ENCODE peak calls at places on chromosome 9, in nine cellular contexts. I is lung, Z is tibial nerve, N is AG10803, V is bronchial epithelial cell, Q is fibroblast of pulmonary artery, B is suprapubic skin, C is choroid plexus epithelial cell, X is NB4. U is an unnamed sample.

GRCh38 chr9:14238518-14238917 is 75.4 kb downstream of the NFIB start:
- DNase-seq in I (no peak), Z (no peak), N (no peak), V (peak; percentile 87), Q (peak; percentile 88), B (no peak), C (peak; percentile 68), X (no peak), U (peak; percentile 61)

GRCh38 chr9:26292943-26293342 is 599.7 kb downstream of the CAAP1 start:
- DNase-seq in I (no peak), Z (no peak), N (peak; percentile 62), V (no peak), Q (peak; percentile 41), B (no peak), C (peak; percentile 31), X (no peak), U (peak; percentile 52)

GRCh38 chr9:112037281-112038016 is 137.6 kb downstream of the SUSD1 start:
- DNase-seq in I (no peak), Z (no peak), N (peak; percentile 99), V (no peak), Q (peak; percentile 55), B (no peak), C (peak; percentile 75), X (peak; percentile 76), U (peak; percentile 82)

GRCh38 chr9:110077926-110078325 is 130.0 kb downstream of the C9orf152 start:
- DNase-seq in I (no peak), Z (no peak), N (peak; percentile 76), V (no peak), Q (no peak), B (no peak), C (no peak), X (no peak), U (peak; percentile 62)

GRCh38 chr9:4402501-4402900 is 87.8 kb upstream of the SLC1A1 start:
- DNase-seq in I (no peak), Z (no peak), N (no peak), V (no peak), Q (no peak), B (no peak), C (no peak), X (no peak), U (no peak)

GRCh38 chr9:114958021-114958846 is 27.8 kb upstream of the TNFSF8 start:
- DNase-seq in I (peak; percentile 48), Z (peak; percentile 36), N (no peak), V (no peak), Q (peak; percentile 21), B (peak; percentile 61), C (peak; percentile 33), X (peak; percentile 96), U (no peak)

GRCh38 chr9:126791406-126792230 is 13.2 kb upstream of the ZBTB43 start:
- DNase-seq in I (no peak), Z (no peak), N (peak; percentile 94), V (peak; percentile 100), Q (peak; percentile 79), B (no peak), C (peak; percentile 100), X (no peak), U (peak; percentile 97)

GRCh38 chr9:101408374-101409078 is 9.9 kb downstream of the ZNF189 start:
- DNase-seq in I (no peak), Z (no peak), N (no peak), V (no peak), Q (no peak), B (no peak), C (no peak), X (no peak), U (no peak)

GRCh38 chr9:1708215-1708614 is 306.9 kb upstream of the SMARCA2 start:
- DNase-seq in I (no peak), Z (no peak), N (no peak), V (peak; percentile 48), Q (no peak), B (no peak), C (no peak), X (no peak), U (no peak)

GRCh38 chr9:126514037-126514821 is 99.5 kb upstream of the LMX1B start:
- DNase-seq in I (peak; percentile 57), Z (peak; percentile 51), N (peak; percentile 24), V (no peak), Q (peak; percentile 31), B (peak; percentile 75), C (peak; percentile 36), X (peak; percentile 72), U (peak; percentile 27)

GRCh38 chr9:18606831-18607230 is 132.9 kb downstream of the ADAMTSL1 start:
- DNase-seq in I (no peak), Z (no peak), N (peak; percentile 66), V (no peak), Q (peak; percentile 53), B (no peak), C (peak; percentile 93), X (no peak), U (no peak)

GRCh38 chr9:128634651-128635262 is 21.9 kb downstream of the DYNC2I2 start:
- DNase-seq in I (no peak), Z (no peak), N (no peak), V (no peak), Q (no peak), B (no peak), C (no peak), X (no peak), U (no peak)

GRCh38 chr9:71383308-71383707 is 261.9 kb upstream of the TRPM3 start:
- DNase-seq in I (no peak), Z (no peak), N (no peak), V (no peak), Q (no peak), B (no peak), C (no peak), X (no peak), U (no peak)

GRCh38 chr9:98118640-98119601 is at the start of gene TRIM14:
- DNase-seq in I (peak; percentile 68), Z (no peak), N (peak; percentile 41), V (peak; percentile 26), Q (peak; percentile 56), B (no peak), C (peak; percentile 52), X (peak; percentile 91), U (peak; percentile 83)
- TF ChIP-seq CTCF in I (peak; percentile 2), Z (no peak), N (peak; percentile 23), V (peak; percentile 12), Q (peak; percentile 19), B (no peak), C (no peak), X (no peak), U (peak; percentile 8)

GRCh38 chr9:129761293-129761900 is 8.6 kb upstream of the PTGES start:
- DNase-seq in I (peak; percentile 37), Z (no peak), N (peak; percentile 94), V (no peak), Q (peak; percentile 83), B (peak; percentile 66), C (peak; percentile 88), X (no peak), U (peak; percentile 88)
- H3K4me3 ChIP-seq in I (no peak overlapping the region), Z (no peak overlapping the region), N (peak overlapping the region; percentile 39), V (no peak overlapping the region), Q (no peak overlapping the region), B (no peak overlapping the region), C (no peak overlapping the region), X (no peak overlapping the region), U (peak overlapping the region; percentile 23)

GRCh38 chr9:15307523-15307841 is 466 bp upstream of the TTC39B start:
- DNase-seq in I (no peak), Z (no peak), N (no peak), V (no peak), Q (no peak), B (no peak), C (no peak), X (no peak), U (no peak)
- TF ChIP-seq CTCF in I (no peak), Z (no peak), N (no peak), V (no peak), Q (no peak), B (no peak), C (peak; percentile 14), X (peak; percentile 4), U (no peak)

GRCh38 chr9:92965759-92966517 is 18.6 kb downstream of the FGD3 start:
- DNase-seq in I (no peak), Z (no peak), N (no peak), V (no peak), Q (no peak), B (peak; percentile 31), C (no peak), X (no peak), U (no peak)
- H3K4me3 ChIP-seq in I (no peak overlapping the region), Z (peak overlapping the region; percentile 42), N (no peak overlapping the region), V (no peak overlapping the region), Q (no peak overlapping the region), B (peak overlapping the region; percentile 37), C (no peak overlapping the region), X (peak overlapping the region; percentile 83), U (no peak overlapping the region)

DNA sequence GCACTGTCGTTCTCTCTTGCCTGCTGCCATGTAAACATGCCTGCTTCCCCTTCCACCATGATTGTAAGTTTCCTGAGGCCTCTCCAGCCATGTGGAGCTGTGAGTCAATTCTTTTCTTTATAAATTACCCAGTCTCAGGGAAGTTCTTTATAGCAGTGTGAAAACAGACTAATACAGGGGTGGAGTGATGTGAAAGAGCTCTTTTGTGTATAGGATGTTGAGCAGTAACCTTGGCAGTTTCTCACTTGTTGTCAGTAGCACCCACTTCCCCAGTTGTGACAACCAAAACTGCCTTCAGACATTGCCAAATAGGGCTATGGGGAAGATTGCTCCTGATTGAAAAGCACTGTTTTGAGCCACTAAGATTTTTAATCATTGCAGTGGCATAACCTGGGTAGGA is 552.2 kb upstream of the ZNF462 start:
- DNase-seq in I (no peak), Z (no peak), N (no peak), V (no peak), Q (no peak), B (no peak), C (no peak), X (no peak), U (no peak)
- TF ChIP-seq CTCF in I (no peak), Z (no peak), N (no peak), V (no peak), Q (no peak), B (no peak), C (no peak), X (no peak), U (no peak)

GRCh38 chr9:135079018-135079417 is 8.4 kb upstream of the OLFM1 start:
- DNase-seq in I (no peak), Z (no peak), N (no peak), V (no peak), Q (no peak), B (peak; percentile 33), C (no peak), X (no peak), U (no peak)
- H3K4me3 ChIP-seq in I (no peak overlapping the region), Z (no peak overlapping the region), N (no peak overlapping the region), V (no peak overlapping the region), Q (no peak overlapping the region), B (no peak overlapping the region), C (no peak overlapping the region), X (no peak overlapping the region), U (no peak overlapping the region)